ENCODE peak calls at places on chromosomes 6 and 20, in nine cellular contexts. R is endothelial cell, E is GM10248, U is fibroblast of villous mesenchyme, X is omental fat pad, T is cardiac fibroblast, C is lung, F is glutamatergic neuron, K is GM12865. Z is an unnamed sample.
A peak's percentile ranks its signal among the peaks of the same experiment; 100 is the strongest.

GRCh38 chr6:81820979-81821378 is 68.5 kb upstream of the TENT5A start:
- DNase-seq in C (no peak), X (no peak), F (no peak), E (no peak), U (no peak), K (peak; percentile 20), R (no peak), T (no peak), Z (no peak)

GRCh38 chr6:159279790-159280277 is 110.6 kb downstream of the FNDC1 start:
- DNase-seq in T (peak; percentile 46), R (peak; percentile 15), K (no peak), E (no peak), U (no peak), X (no peak), C (no peak), F (peak; percentile 42), Z (no peak)

GRCh38 chr6:10733151-10733715 is 10.4 kb downstream of the TMEM14C start:
- DNase-seq in X (no peak), T (no peak), R (no peak), F (no peak), E (no peak), U (no peak), C (no peak), K (no peak), Z (no peak)

GRCh38 chr20:63640086-63640485 is 13.1 kb downstream of the STMN3 start:
- DNase-seq in C (no peak), X (no peak), T (no peak), F (no peak), U (no peak), R (no peak), E (no peak), K (no peak), Z (no peak)

GRCh38 chr6:165659945-165660862 is 2.8 kb downstream of the PDE10A start:
- DNase-seq in E (no peak), K (no peak), F (peak; percentile 56), R (peak; percentile 38), C (no peak), U (no peak), T (peak; percentile 42), X (no peak), Z (peak; percentile 27)

GRCh38 chr6:11756726-11757125 is 21.9 kb downstream of the ADTRP start:
- DNase-seq in T (no peak), E (no peak), F (no peak), U (no peak), R (no peak), X (no peak), C (no peak), K (no peak), Z (no peak)

GRCh38 chr20:4962257-4962855 is 39.0 kb downstream of the SLC23A2 start:
- DNase-seq in F (no peak), K (peak; percentile 54), E (no peak), C (no peak), R (no peak), U (no peak), T (no peak), X (no peak), Z (no peak)

GRCh38 chr6:119189498-119189897 is 111.0 kb upstream of the FAM184A start:
- DNase-seq in K (no peak), R (no peak), E (no peak), T (no peak), U (no peak), C (no peak), X (no peak), F (no peak), Z (no peak)

GRCh38 chr20:61556116-61556515 is 304.1 kb downstream of the CDH4 start:
- DNase-seq in R (no peak), K (no peak), X (no peak), T (peak; percentile 32), U (peak; percentile 47), C (no peak), E (no peak), F (no peak), Z (no peak)

GRCh38 chr6:41649596-41649995 is 11.3 kb downstream of the MDFI start:
- DNase-seq in F (no peak), C (no peak), K (no peak), T (no peak), E (no peak), X (no peak), U (no peak), R (no peak), Z (no peak)

GRCh38 chr6:152745509-152746171 is 5.0 kb upstream of the VIP start:
- DNase-seq in K (no peak), C (no peak), F (no peak), R (no peak), T (no peak), X (no peak), E (no peak), U (no peak), Z (no peak)

GRCh38 chr20:16560661-16561060 is 12.6 kb downstream of the KIF16B start:
- DNase-seq in E (no peak), R (no peak), F (no peak), U (no peak), T (no peak), C (no peak), K (no peak), X (no peak), Z (no peak)

GRCh38 chr6:116568111-116568510 is 3.2 kb upstream of the RWDD1 start:
- DNase-seq in F (no peak), E (no peak), K (no peak), U (no peak), X (no peak), C (no peak), R (no peak), T (no peak), Z (no peak)

GRCh38 chr6:116572162-116572561 is 858 bp downstream of the RWDD1 start:
- DNase-seq in R (no peak), E (peak; percentile 31), X (no peak), U (peak; percentile 67), F (no peak), C (no peak), T (peak; percentile 45), K (peak; percentile 46), Z (peak; percentile 41)

GRCh38 chr6:116571683-116572000 is 338 bp downstream of the RWDD1 start:
- DNase-seq in X (no peak), K (no peak), T (no peak), F (no peak), U (no peak), R (no peak), C (no peak), E (no peak), Z (no peak)

GRCh38 chr6:116568851-116569755 is 2.2 kb upstream of the RWDD1 start:
- DNase-seq in K (no peak), F (no peak), X (no peak), E (no peak), C (no peak), R (no peak), U (no peak), T (no peak), Z (no peak)

GRCh38 chr6:116570856-116571682 is at the start of gene RWDD1:
- DNase-seq in F (peak; percentile 99), T (peak; percentile 100), U (peak; percentile 100), R (peak; percentile 99), K (peak; percentile 100), C (peak; percentile 99), X (peak; percentile 86), E (peak; percentile 97), Z (peak; percentile 97)
- TF ChIP-seq CTCF in F (no peak), T (no peak), U (no peak), R (no peak), K (no peak), C (no peak), X (no peak), E (no peak), Z (peak; percentile 4)

GRCh38 chr6:168132531-168133184 is 53.6 kb upstream of the FRMD1 start:
- DNase-seq in U (peak; percentile 85), K (no peak), E (no peak), C (peak; percentile 46), F (peak; percentile 58), X (no peak), T (peak; percentile 64), R (peak; percentile 60), Z (no peak)
- TF ChIP-seq CTCF in U (peak; percentile 41), K (no peak), E (no peak), C (peak; percentile 28), F (no peak), X (no peak), T (peak; percentile 53), R (no peak), Z (no peak)

DNA sequence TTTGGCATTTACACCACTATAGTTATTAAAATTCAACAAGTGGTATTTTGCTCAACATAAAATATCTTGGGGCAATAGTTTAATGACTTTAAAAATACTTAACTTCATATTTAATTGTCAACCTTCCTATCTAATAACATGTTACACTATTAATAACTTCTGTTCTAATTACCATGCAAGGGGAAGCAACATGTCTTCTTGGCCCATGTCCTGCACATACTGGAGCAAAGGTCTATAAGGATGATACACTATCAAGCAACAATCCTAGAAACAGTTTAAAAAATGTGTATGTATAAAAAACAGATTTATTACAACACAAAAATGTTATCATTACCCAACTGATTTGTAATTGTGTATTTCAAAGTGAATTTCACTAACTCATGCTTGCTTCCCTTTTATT is 18.4 kb downstream of the CCNC start:
- DNase-seq in R (no peak), T (no peak), E (no peak), K (no peak), F (no peak), C (no peak), U (no peak), X (no peak), Z (no peak)
- TF ChIP-seq CTCF in R (no peak), T (no peak), E (no peak), K (no peak), F (no peak), C (no peak), U (no peak), X (no peak), Z (no peak)

GRCh38 chr6:5123296-5124135 is 38.4 kb downstream of the PPP1R3G start:
- DNase-seq in R (no peak), F (no peak), T (no peak), U (no peak), E (no peak), X (no peak), K (no peak), C (no peak), Z (no peak)

GRCh38 chr6:5122504-5123112 is 37.5 kb downstream of the PPP1R3G start:
- DNase-seq in C (no peak), T (no peak), E (no peak), U (no peak), R (no peak), F (no peak), X (no peak), K (no peak), Z (no peak)

GRCh38 chr6:5125152-5126006 is 40.2 kb downstream of the PPP1R3G start:
- DNase-seq in C (no peak), X (no peak), F (no peak), U (peak; percentile 25), K (no peak), E (no peak), R (no peak), T (peak; percentile 48), Z (no peak)

GRCh38 chr6:5126214-5126613 is 41.1 kb downstream of the PPP1R3G start:
- DNase-seq in K (no peak), F (no peak), R (no peak), C (no peak), E (no peak), T (peak; percentile 73), U (peak; percentile 59), X (no peak), Z (no peak)

DNA sequence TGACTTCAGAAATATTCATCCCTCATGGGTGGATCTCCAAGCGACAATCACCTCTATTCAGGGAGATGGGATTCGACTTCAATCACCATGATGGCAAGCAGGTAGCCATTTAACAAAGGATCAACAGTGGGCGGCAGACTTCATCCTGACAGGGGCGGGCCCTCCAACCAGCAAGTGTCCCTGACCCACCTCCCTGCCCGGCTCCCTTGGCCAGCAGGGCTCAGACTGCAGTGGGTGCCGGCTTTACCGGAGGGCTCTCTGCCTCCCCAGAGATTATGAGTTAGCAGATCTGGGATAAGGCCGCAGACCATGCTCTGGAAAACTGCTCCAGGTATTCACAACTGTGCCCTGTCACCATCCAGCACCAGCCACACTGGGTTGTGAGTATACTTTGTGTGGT is 39.4 kb downstream of the PPP1R3G start:
- DNase-seq in X (no peak), F (no peak), K (no peak), C (no peak), T (no peak), R (no peak), E (no peak), U (no peak), Z (no peak)
- TF ChIP-seq CTCF in X (no peak), F (no peak), K (no peak), C (no peak), T (no peak), R (no peak), E (no peak), U (no peak), Z (no peak)

Z was measured in GM20000.